ENCODE peak calls at places on chromosomes 1 and 21, in nine cellular contexts. D is naive thymus-derived CD4-positive, alpha-beta T cell; E is ovary; C is NCI-H1092; S is HL-60; B is CD4-positive, alpha-beta T cell; N is adipocyte; P is nucleus accumbens; V is activated CD4-positive, alpha-beta T cell treated with anti-CD3 and anti-CD28 coated beads, Interleukin-2, amount 50 U/mL, for 24 hours. M is an unnamed sample.

GRCh38 chr1:116325922-116326321 is 47.1 kb upstream of the ATP1A1 start:
- DNase-seq in D (peak), E (no peak), C (no peak), S (no peak), B (peak), N (no peak), P (no peak), V (no peak), M (no peak)

GRCh38 chr1:53599461-53599860 is 139.5 kb downstream of the GLIS1 start:
- DNase-seq in D (no peak), E (no peak), C (no peak), S (no peak), B (no peak), N (no peak), P (no peak), V (no peak), M (no peak)

GRCh38 chr1:81410351-81410750 is 390.4 kb upstream of the ADGRL2 start:
- DNase-seq in D (no peak), E (no peak), C (no peak), S (no peak), B (no peak), N (no peak), P (no peak), V (no peak), M (no peak)

GRCh38 chr1:185861630-185862029 is 127.4 kb downstream of the HMCN1 start:
- DNase-seq in D (no peak), E (no peak), C (no peak), S (no peak), B (no peak), N (no peak), P (no peak), V (no peak), M (no peak)

GRCh38 chr1:119314001-119314796 is 54.4 kb upstream of the HAO2 start:
- DNase-seq in D (no peak), E (no peak), C (no peak), S (no peak), B (no peak), N (no peak), P (no peak), V (no peak), M (no peak)

GRCh38 chr21:32322103-32322502 is 23.4 kb downstream of the MRAP start:
- DNase-seq in D (no peak), E (no peak), C (no peak), S (no peak), B (no peak), N (no peak), P (no peak), V (no peak), M (no peak)

GRCh38 chr1:32180186-32181060 is 948 bp downstream of the TXLNA start:
- DNase-seq in D (no peak), E (peak), C (no peak), S (peak), B (peak), N (peak), P (peak), V (no peak), M (peak)

GRCh38 chr1:70360321-70360720 is 5.8 kb upstream of the ANKRD13C start:
- DNase-seq in D (no peak), E (no peak), C (no peak), S (no peak), B (no peak), N (no peak), P (no peak), V (no peak), M (no peak)

GRCh38 chr1:21072721-21073120 is 104.0 kb downstream of the EIF4G3 start:
- DNase-seq in D (no peak), E (no peak), C (no peak), S (no peak), B (no peak), N (peak), P (no peak), V (no peak), M (no peak)

GRCh38 chr1:44924835-44925464 is 61.4 kb downstream of the EIF2B3 start:
- DNase-seq in D (peak), E (no peak), C (no peak), S (peak), B (no peak), N (peak), P (no peak), V (no peak), M (peak)

GRCh38 chr1:1020415-1021009 is 592 bp downstream of the AGRN start:
- DNase-seq in D (no peak), E (no peak), C (no peak), S (no peak), B (no peak), N (peak), P (no peak), V (no peak), M (no peak)

GRCh38 chr1:93061895-93062792 is 16.9 kb upstream of the MTF2 start:
- DNase-seq in D (peak), E (no peak), C (no peak), S (peak), B (peak), N (peak), P (no peak), V (no peak), M (peak)

GRCh38 chr1:97160796-97161195 is 439.2 kb downstream of the PTBP2 start:
- DNase-seq in D (no peak), E (no peak), C (no peak), S (no peak), B (no peak), N (peak), P (no peak), V (no peak), M (peak)

GRCh38 chr1:66931548-66932124 is 6.8 kb downstream of the MIER1 start:
- DNase-seq in D (peak), E (no peak), C (no peak), S (no peak), B (no peak), N (peak), P (no peak), V (no peak), M (no peak)

M was measured in fibroblast of villous mesenchyme.